ENCODE peak calls at places on chromosomes 6 and 20, in five cellular contexts. B is RWPE1, J is NCI-H2171, C is NCI-H1694, H is neural crest cell. L is an unnamed sample.
A peak's percentile ranks its signal among the peaks of the same experiment; 100 is the strongest.

GRCh38 chr20:17442588-17442987 is 88.6 kb downstream of the BFSP1 start:
- DNase-seq in C (no peak), B (no peak), J (no peak), H (no peak), L (no peak)

GRCh38 chr6:11035961-11036360 is 8.1 kb downstream of the ELOVL2 start:
- DNase-seq in J (no peak), C (no peak), H (no peak), B (no peak), L (no peak)

GRCh38 chr6:52663120-52663934 is 7.6 kb upstream of the TMEM14A start:
- DNase-seq in B (peak; percentile 64), C (peak; percentile 49), H (peak; percentile 37), J (peak; percentile 54), L (peak; percentile 11)

GRCh38 chr6:42294759-42295158 is 77.1 kb upstream of the MRPS10 start:
- DNase-seq in C (no peak), H (no peak), B (peak; percentile 94), J (no peak), L (no peak)

GRCh38 chr6:143200035-143200770 is 139.5 kb downstream of the AIG1 start:
- DNase-seq in C (no peak), B (no peak), J (no peak), H (no peak), L (no peak)

GRCh38 chr6:50520862-50521261 is 192.5 kb upstream of the TFAP2D start:
- DNase-seq in B (no peak), J (no peak), C (no peak), H (no peak), L (no peak)

GRCh38 chr6:49072146-49072545 is 390.9 kb downstream of the MMUT start:
- DNase-seq in B (peak; percentile 2), J (no peak), C (no peak), H (no peak), L (no peak)

GRCh38 chr6:123965894-123966293 is 162.2 kb downstream of the NKAIN2 start:
- DNase-seq in B (peak; percentile 34), J (no peak), C (no peak), H (peak; percentile 8), L (no peak)

GRCh38 chr20:50415516-50416268 is 94.5 kb upstream of the PTPN1 start:
- DNase-seq in J (no peak), C (no peak), H (no peak), B (peak; percentile 40), L (no peak)

GRCh38 chr6:143598466-143599080 is 79.2 kb upstream of the PHACTR2 start:
- DNase-seq in B (no peak), J (no peak), C (no peak), H (no peak), L (no peak)

GRCh38 chr6:158879180-158879579 is 60.0 kb upstream of the EZR start:
- DNase-seq in B (no peak), C (no peak), J (no peak), H (no peak), L (no peak)

GRCh38 chr6:37783025-37783825 is 36.3 kb upstream of the ZFAND3 start:
- DNase-seq in B (no peak), C (no peak), H (peak; percentile 36), J (no peak), L (no peak)

GRCh38 chr20:3157817-3158216 is 1.8 kb downstream of the FASTKD5 start:
- DNase-seq in H (no peak), B (no peak), C (no peak), J (no peak), L (no peak)

GRCh38 chr20:3209023-3209945 is at the start of gene ITPA:
- DNase-seq in B (no peak), H (peak; percentile 57), J (peak; percentile 75), C (no peak), L (peak; percentile 27)

GRCh38 chr6:125154184-125155135 is 887 bp downstream of the TPD52L1 start:
- DNase-seq in B (peak; percentile 76), H (peak; percentile 23), C (no peak), J (no peak), L (no peak)

GRCh38 chr6:77172578-77172977 is 290.7 kb downstream of the HTR1B start:
- DNase-seq in J (no peak), B (no peak), H (no peak), C (no peak), L (no peak)

GRCh38 chr20:20549699-20550098 is 162.7 kb downstream of the RALGAPA2 start:
- DNase-seq in C (peak; percentile 46), B (peak; percentile 90), J (no peak), H (no peak), L (no peak)

GRCh38 chr20:8394308-8394945 is 262.4 kb downstream of the PLCB1 start:
- DNase-seq in C (no peak), H (no peak), J (no peak), B (no peak), L (no peak)

GRCh38 chr6:26553264-26553738 is 15.1 kb downstream of the HMGN4 start:
- DNase-seq in C (peak; percentile 80), H (peak; percentile 80), B (no peak), J (peak; percentile 39), L (peak; percentile 40)

GRCh38 chr6:105994522-105995402 is 91.4 kb upstream of the PRDM1 start:
- DNase-seq in C (no peak), H (peak; percentile 37), B (peak; percentile 60), J (no peak), L (peak; percentile 14)

GRCh38 chr6:136846046-136846445 is 23.7 kb downstream of the PEX7 start:
- DNase-seq in J (peak; percentile 3), H (peak; percentile 6), C (peak; percentile 24), B (peak; percentile 29), L (no peak)

GRCh38 chr20:63626424-63627128 is at the start of gene GMEB2:
- DNase-seq in H (no peak), J (peak; percentile 94), C (no peak), B (peak; percentile 87), L (no peak)

GRCh38 chr6:31203345-31203979 is 33.0 kb upstream of the POU5F1 start:
- DNase-seq in J (peak; percentile 1), C (no peak), B (peak; percentile 69), H (no peak), L (no peak)

GRCh38 chr20:54820392-54820791 is 345.0 kb downstream of the DOK5 start:
- DNase-seq in C (no peak), B (no peak), H (no peak), J (no peak), L (no peak)

GRCh38 chr20:57389695-57390603 is 1.2 kb upstream of the RBM38 start:
- DNase-seq in H (no peak), C (no peak), B (no peak), J (no peak), L (no peak)

GRCh38 chr6:38713812-38714211 is 1.3 kb upstream of the DNAH8 start:
- DNase-seq in J (no peak), C (no peak), B (no peak), H (no peak), L (no peak)

GRCh38 chr6:158124288-158124687 is 43.8 kb downstream of the SERAC1 start:
- DNase-seq in C (no peak), J (no peak), H (no peak), B (no peak), L (no peak)

GRCh38 chr6:159042003-159042823 is 2.6 kb downstream of the TAGAP start:
- DNase-seq in B (peak; percentile 87), C (peak; percentile 61), H (peak; percentile 38), J (peak; percentile 66), L (no peak)

GRCh38 chr6:148064406-148065134 is 278.1 kb upstream of the SASH1 start:
- DNase-seq in C (no peak), H (no peak), B (no peak), J (no peak), L (no peak)

GRCh38 chr6:71250050-71250689 is 38.4 kb upstream of the OGFRL1 start:
- DNase-seq in J (no peak), B (peak; percentile 38), H (no peak), C (no peak), L (no peak)

GRCh38 chr20:33653218-33653899 is 8.8 kb upstream of the C20orf144 start:
- DNase-seq in J (peak; percentile 54), H (peak; percentile 79), C (peak; percentile 57), B (peak; percentile 85), L (peak; percentile 37)

GRCh38 chr6:31858707-31859106 is 3.9 kb downstream of the NEU1 start:
- DNase-seq in J (no peak), C (no peak), B (no peak), H (no peak), L (no peak)

GRCh38 chr6:64988148-64988547 is 718.9 kb downstream of the EYS start:
- DNase-seq in B (no peak), J (no peak), C (no peak), H (no peak), L (no peak)

GRCh38 chr6:108876929-108877775 is 28.9 kb downstream of the ARMC2 start:
- DNase-seq in H (no peak), B (no peak), J (no peak), C (no peak), L (no peak)

GRCh38 chr20:36460648-36461599 is 80.4 kb upstream of the MYL9 start:
- DNase-seq in B (peak; percentile 99), C (peak; percentile 51), J (peak; percentile 98), H (peak; percentile 79), L (peak; percentile 50)

GRCh38 chr6:127117979-127118504 is 429 bp upstream of the RSPO3 start:
- DNase-seq in B (no peak), J (no peak), C (no peak), H (peak; percentile 24), L (no peak)

GRCh38 chr6:75609639-75610590 is 8.2 kb downstream of the SENP6 start:
- DNase-seq in B (no peak), J (no peak), C (no peak), H (no peak), L (no peak)